ENCODE peak calls at places on chromosomes 13 and 19, in seven cellular contexts. G is HT1080; D is activated naive CD8-positive, alpha-beta T cell treated with anti-CD3 and anti-CD28 coated beads, Interleukin-2, amount 50 U/mL, for 24 hours; F is Caki2; O is stimulated activated CD8-positive, alpha-beta memory T cell treated with anti-CD3 and anti-CD28 coated beads, Interleukin-4, amount 100 ng/mL, for 1 hour; J is activated CD4-positive, alpha-beta memory T cell treated with anti-CD3 and anti-CD28 coated beads for 36 hours; S is activated CD8-positive, alpha-beta memory T cell treated with anti-CD3 and anti-CD28 coated beads, Interleukin-2, amount 50 U/mL, for 48 hours. A is an unnamed sample.

GRCh38 chr13:26499209-26499601 is 58.3 kb upstream of the WASF3 start:
- DNase-seq in G (no peak), D (no peak), S (no peak), O (no peak), F (no peak), J (no peak), A (no peak)

GRCh38 chr19:18223860-18224524 is 2.2 kb downstream of the PDE4C start:
- DNase-seq in O (no peak), F (peak; percentile 74), D (no peak), S (peak; percentile 83), J (peak; percentile 57), G (peak; percentile 32), A (no peak)

GRCh38 chr19:2041686-2042484 is 9.2 kb downstream of the MKNK2 start:
- DNase-seq in D (peak; percentile 100), G (no peak), F (peak; percentile 85), O (peak; percentile 99), J (peak; percentile 100), S (peak; percentile 99), A (no peak)

GRCh38 chr13:89857502-89857901 is 1490.0 kb upstream of the MIR17HG start:
- DNase-seq in F (no peak), O (no peak), D (no peak), J (no peak), S (no peak), G (no peak), A (no peak)

GRCh38 chr13:47897411-47898050 is 103.5 kb downstream of the SUCLA2 start:
- DNase-seq in S (no peak), D (no peak), G (peak; percentile 80), J (no peak), F (no peak), O (no peak), A (no peak)

GRCh38 chr13:33204130-33204927 is 81.2 kb downstream of the STARD13 start:
- DNase-seq in D (no peak), F (no peak), S (no peak), J (no peak), O (no peak), G (no peak), A (no peak)

GRCh38 chr19:10226376-10227214 is 4.5 kb downstream of the S1PR2 start:
- DNase-seq in J (no peak), D (no peak), G (no peak), O (no peak), S (no peak), F (no peak), A (no peak)

GRCh38 chr13:78999494-78999893 is 340.5 kb upstream of the OBI1 start:
- DNase-seq in O (no peak), G (no peak), J (no peak), S (no peak), D (no peak), F (no peak), A (no peak)

GRCh38 chr19:10766681-10767201 is 48.9 kb downstream of the DNM2 start:
- DNase-seq in S (no peak), G (no peak), J (no peak), D (no peak), O (no peak), F (peak; percentile 65), A (no peak)

GRCh38 chr19:10808937-10809655 is 26.9 kb downstream of the TMED1 start:
- DNase-seq in F (peak; percentile 35), J (peak; percentile 80), D (peak; percentile 21), O (no peak), G (peak; percentile 85), S (no peak), A (no peak)

GRCh38 chr13:110366733-110367132 is 59.6 kb downstream of the COL4A2 start:
- DNase-seq in S (no peak), J (no peak), F (no peak), G (no peak), O (no peak), D (no peak), A (no peak)

GRCh38 chr19:5067666-5068065 is 98.8 kb downstream of the KDM4B start:
- DNase-seq in O (no peak), S (no peak), F (no peak), D (no peak), G (no peak), J (no peak), A (no peak)

GRCh38 chr19:58229255-58229639 is 533 bp downstream of the ZNF544 start:
- DNase-seq in G (peak; percentile 32), J (peak; percentile 57), O (no peak), S (peak; percentile 59), D (peak; percentile 33), F (peak; percentile 53), A (peak; percentile 12)

GRCh38 chr19:6774821-6775707 is 2.6 kb downstream of the VAV1 start:
- DNase-seq in O (no peak), G (no peak), J (no peak), D (no peak), S (no peak), F (no peak), A (no peak)

GRCh38 chr13:37995052-37995451 is 125.5 kb upstream of the TRPC4 start:
- DNase-seq in G (peak; percentile 3), F (peak; percentile 41), D (no peak), S (no peak), O (no peak), J (no peak), A (no peak)

GRCh38 chr13:64305246-64305645 is 2889.6 kb upstream of the PCDH20 start:
- DNase-seq in O (no peak), D (no peak), F (no peak), J (no peak), G (no peak), S (no peak), A (no peak)

GRCh38 chr19:41027273-41027967 is 36.3 kb downstream of the CYP2B6 start:
- DNase-seq in G (no peak), O (no peak), F (no peak), J (no peak), D (no peak), S (peak; percentile 23), A (no peak)

GRCh38 chr13:97348569-97349100 is 85.3 kb upstream of the RAP2A start:
- DNase-seq in G (no peak), F (no peak), O (no peak), S (no peak), D (no peak), J (no peak), A (no peak)

GRCh38 chr19:43624933-43625332 is 5.5 kb upstream of the ZNF428 start:
- DNase-seq in D (peak; percentile 88), G (peak; percentile 18), O (peak; percentile 63), J (peak; percentile 94), S (peak; percentile 92), F (no peak), A (no peak)

GRCh38 chr13:90872491-90873025 is 474.9 kb upstream of the MIR17HG start:
- DNase-seq in J (no peak), F (no peak), O (no peak), S (no peak), D (no peak), G (no peak), A (no peak)

GRCh38 chr19:45117167-45117594 is 24.2 kb downstream of the PPP1R37 start:
- DNase-seq in F (no peak), S (peak; percentile 83), D (peak; percentile 79), G (no peak), O (no peak), J (peak; percentile 85), A (no peak)

GRCh38 chr19:40744554-40745401 is 5.5 kb downstream of the ACTMAP start:
- DNase-seq in S (no peak), F (no peak), D (peak; percentile 53), G (no peak), O (no peak), J (peak; percentile 61), A (no peak)

GRCh38 chr13:45361596-45362206 is 20.7 kb upstream of the TPT1 start:
- DNase-seq in J (no peak), O (no peak), S (no peak), F (peak; percentile 90), G (peak; percentile 85), D (no peak), A (no peak)

GRCh38 chr13:110306960-110307696 is at the start of the genes COL4A1 and COL4A2:
- DNase-seq in S (no peak), D (no peak), O (no peak), J (no peak), F (peak; percentile 78), G (peak; percentile 71), A (no peak)